ENCODE peak calls at places on chromosomes 11 and 22, in four cellular contexts. One of them, this sample, is unnamed.

GRCh38 chr11:26947379-26947844 is 46.5 kb upstream of the FIBIN start:
- DNase-seq in AG09309: peak; percentile 100
- DNase-seq in sigmoid colon: peak; percentile 88
- DNase-seq in fibroblast of pulmonary artery: peak; percentile 100
- DNase-seq in this sample: peak; percentile 94

GRCh38 chr22:50677493-50678217 is 5.0 kb downstream of the SHANK3 start:
- DNase-seq in AG09309: no peak
- DNase-seq in sigmoid colon: no peak
- DNase-seq in fibroblast of pulmonary artery: no peak
- DNase-seq in this sample: no peak

GRCh38 chr11:110362916-110363574 is 66.6 kb upstream of the RDX start:
- DNase-seq in AG09309: no peak
- DNase-seq in sigmoid colon: no peak
- DNase-seq in fibroblast of pulmonary artery: peak; percentile 54
- DNase-seq in this sample: peak; percentile 32

GRCh38 chr11:69956669-69957190 is 121.4 kb upstream of the ANO1 start:
- DNase-seq in AG09309: no peak
- DNase-seq in sigmoid colon: no peak
- DNase-seq in fibroblast of pulmonary artery: no peak
- DNase-seq in this sample: no peak

GRCh38 chr11:71062199-71062598 is 190.2 kb downstream of the SHANK2 start:
- DNase-seq in AG09309: no peak
- DNase-seq in sigmoid colon: no peak
- DNase-seq in fibroblast of pulmonary artery: no peak
- DNase-seq in this sample: no peak

GRCh38 chr11:46315033-46315738 is 32.1 kb upstream of the DGKZ start:
- DNase-seq in AG09309: no peak
- DNase-seq in sigmoid colon: peak; percentile 78
- DNase-seq in fibroblast of pulmonary artery: peak; percentile 80
- DNase-seq in this sample: peak; percentile 87

GRCh38 chr22:19121631-19122142 is 525 bp downstream of the DGCR2 start:
- DNase-seq in AG09309: no peak
- DNase-seq in sigmoid colon: peak; percentile 80
- DNase-seq in fibroblast of pulmonary artery: no peak
- DNase-seq in this sample: peak; percentile 52

GRCh38 chr11:45798793-45799441 is 6.0 kb upstream of the SLC35C1 start:
- DNase-seq in AG09309: no peak
- DNase-seq in sigmoid colon: peak; percentile 54
- DNase-seq in fibroblast of pulmonary artery: peak; percentile 12
- DNase-seq in this sample: peak; percentile 76

GRCh38 chr11:86916330-86916729 is 38.9 kb downstream of the FZD4 start:
- DNase-seq in AG09309: peak; percentile 25
- DNase-seq in sigmoid colon: no peak
- DNase-seq in fibroblast of pulmonary artery: peak; percentile 85
- DNase-seq in this sample: peak; percentile 73

GRCh38 chr22:22810018-22810427 is 77.6 kb upstream of the IGLL5 start:
- DNase-seq in AG09309: no peak
- DNase-seq in sigmoid colon: no peak
- DNase-seq in fibroblast of pulmonary artery: peak; percentile 52
- DNase-seq in this sample: peak; percentile 47

GRCh38 chr11:44877908-44878459 is 72.7 kb downstream of the TP53I11 start:
- DNase-seq in AG09309: no peak
- DNase-seq in sigmoid colon: no peak
- DNase-seq in fibroblast of pulmonary artery: peak; percentile 57
- DNase-seq in this sample: no peak

DNA sequence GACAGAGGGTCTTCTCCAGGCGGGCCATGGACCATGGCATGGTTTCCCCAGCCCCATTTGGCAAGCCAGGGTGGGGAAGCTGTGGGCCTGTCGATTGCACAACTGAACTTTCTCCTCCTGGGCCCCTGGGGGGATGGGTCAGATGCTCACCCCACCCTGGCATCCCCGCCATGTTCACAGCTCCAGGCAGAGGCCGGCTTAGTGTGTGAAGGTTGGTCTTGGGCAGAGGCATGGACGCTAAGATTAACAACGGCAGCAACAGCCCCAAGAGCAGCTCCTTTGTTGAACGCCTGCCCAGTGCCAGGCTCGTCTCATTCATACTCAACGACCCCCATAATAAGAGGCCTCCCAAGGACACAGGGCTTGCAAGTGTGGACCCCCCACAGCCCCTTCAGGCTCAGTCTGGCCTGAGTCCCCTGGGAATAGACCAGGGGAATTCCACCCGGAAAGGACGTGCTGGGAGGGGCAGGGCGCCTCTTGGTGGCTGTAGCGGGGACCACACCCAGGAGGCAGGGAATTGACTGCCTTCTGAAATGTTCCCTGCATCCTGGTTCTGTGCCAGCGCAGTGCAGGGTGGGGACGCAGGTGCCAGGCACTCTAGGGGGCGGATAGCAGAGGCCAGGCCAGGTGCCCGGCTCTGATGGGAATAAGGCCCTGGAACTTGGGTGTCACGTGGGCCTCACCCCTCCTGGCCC is 8.3 kb downstream of the TSPO start:
- DNase-seq in AG09309: no peak
- DNase-seq in sigmoid colon: no peak
- DNase-seq in fibroblast of pulmonary artery: peak; percentile 20
- DNase-seq in this sample: no peak
- TF ChIP-seq CTCF in AG09309: no peak
- TF ChIP-seq CTCF in sigmoid colon: no peak
- TF ChIP-seq CTCF in fibroblast of pulmonary artery: peak; percentile 22
- TF ChIP-seq CTCF in this sample: no peak

GRCh38 chr11:119285431-119285830 is 31.5 kb downstream of the MCAM start:
- DNase-seq in AG09309: no peak
- DNase-seq in sigmoid colon: no peak
- DNase-seq in fibroblast of pulmonary artery: no peak
- DNase-seq in this sample: no peak

GRCh38 chr11:119282495-119282894 is 34.4 kb downstream of the MCAM start:
- DNase-seq in AG09309: no peak
- DNase-seq in sigmoid colon: no peak
- DNase-seq in fibroblast of pulmonary artery: peak; percentile 29
- DNase-seq in this sample: no peak

GRCh38 chr11:119288219-119288618 is 28.7 kb downstream of the MCAM start:
- DNase-seq in AG09309: no peak
- DNase-seq in sigmoid colon: no peak
- DNase-seq in fibroblast of pulmonary artery: no peak
- DNase-seq in this sample: no peak

DNA sequence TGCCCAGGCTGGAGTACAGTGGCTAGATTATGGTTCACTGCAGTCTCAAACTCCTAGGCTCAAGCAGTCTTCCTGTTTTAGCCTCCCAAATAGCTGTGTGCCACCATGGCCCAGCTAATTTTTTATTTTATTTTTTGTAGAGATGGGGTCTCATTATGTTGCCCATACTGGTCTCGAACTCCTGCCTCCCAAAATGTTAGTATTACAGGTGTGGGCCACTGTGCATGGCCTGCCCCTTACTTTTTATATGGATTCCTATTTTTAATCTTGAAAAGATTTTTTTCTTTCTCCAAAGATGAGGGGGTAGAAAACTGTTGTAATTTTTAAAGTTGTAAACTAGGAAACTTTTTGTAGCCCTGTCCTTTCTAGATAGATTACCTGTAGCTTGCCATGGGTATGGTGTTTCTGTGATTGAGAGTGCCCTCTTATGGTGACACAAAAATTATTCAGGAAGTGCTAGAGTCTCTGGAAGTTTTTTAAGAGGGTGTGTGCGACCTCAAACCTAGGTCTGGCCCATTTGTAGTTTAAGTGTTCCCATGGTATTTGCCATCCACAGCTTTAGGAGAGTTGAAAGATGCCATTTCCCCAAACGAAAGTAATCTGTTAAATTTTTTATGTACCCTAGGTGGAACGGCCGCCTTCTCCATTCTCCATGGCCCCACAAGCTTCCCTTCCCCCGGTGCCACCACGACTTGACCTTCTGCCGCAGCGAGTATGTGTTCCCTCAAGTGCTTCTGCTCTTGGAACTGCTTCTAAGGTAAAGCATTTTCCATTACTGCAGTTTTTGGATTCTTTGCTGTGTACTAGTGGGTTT is 32.4 kb downstream of the MCAM start:
- DNase-seq in AG09309: peak; percentile 5
- DNase-seq in sigmoid colon: no peak
- DNase-seq in fibroblast of pulmonary artery: peak; percentile 62
- DNase-seq in this sample: peak; percentile 57
- TF ChIP-seq CTCF in AG09309: peak; percentile 49
- TF ChIP-seq CTCF in sigmoid colon: no peak
- TF ChIP-seq CTCF in fibroblast of pulmonary artery: peak; percentile 46
- TF ChIP-seq CTCF in this sample: peak; percentile 55

DNA sequence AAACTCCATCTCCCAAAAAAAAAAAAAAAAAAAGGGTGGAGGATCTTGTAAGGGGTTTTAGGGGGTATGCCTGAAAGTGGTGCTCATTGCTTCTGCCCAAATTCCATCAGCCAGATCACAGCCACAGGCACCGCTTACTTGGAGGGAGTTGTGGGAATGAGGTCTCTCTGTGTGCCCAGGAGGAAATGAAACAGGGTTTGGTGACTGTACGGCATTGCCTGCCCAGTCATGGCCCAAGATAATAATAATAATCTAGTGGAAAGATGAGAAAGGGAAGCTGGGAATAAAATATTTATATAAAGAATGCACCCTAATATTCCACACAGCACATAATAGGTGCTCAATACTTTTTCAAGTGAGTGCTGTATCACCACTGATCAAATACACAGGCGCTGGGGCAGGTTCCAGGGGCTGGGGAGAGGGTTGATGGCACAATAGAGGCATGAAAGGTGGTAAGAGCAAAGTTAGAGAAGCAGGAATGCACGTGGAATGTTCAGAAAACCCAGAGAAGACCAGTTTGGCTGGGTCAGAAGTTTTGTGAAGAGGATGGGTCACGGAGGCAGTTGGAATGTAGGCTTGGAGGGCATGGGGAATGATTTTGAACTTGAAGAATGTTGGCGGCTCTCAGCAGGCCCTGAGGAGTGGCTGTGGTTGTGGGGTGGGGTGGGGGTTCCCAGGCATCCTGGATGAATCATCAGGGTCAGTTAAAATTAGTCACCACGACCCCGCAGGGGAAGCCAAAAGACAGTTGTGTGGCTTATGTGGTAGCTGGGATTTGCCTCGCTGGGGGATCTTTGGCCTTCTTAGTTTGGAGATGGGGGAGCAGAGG is 12.5 kb upstream of the MB start:
- DNase-seq in AG09309: peak; percentile 93
- DNase-seq in sigmoid colon: peak; percentile 91
- DNase-seq in fibroblast of pulmonary artery: peak; percentile 97
- DNase-seq in this sample: peak; percentile 96
- TF ChIP-seq CTCF in AG09309: no peak
- TF ChIP-seq CTCF in sigmoid colon: no peak
- TF ChIP-seq CTCF in fibroblast of pulmonary artery: no peak
- TF ChIP-seq CTCF in this sample: no peak

GRCh38 chr11:65920035-65920802 is 993 bp downstream of the DRAP1 start:
- DNase-seq in AG09309: no peak
- DNase-seq in sigmoid colon: peak; percentile 74
- DNase-seq in fibroblast of pulmonary artery: no peak
- DNase-seq in this sample: no peak

GRCh38 chr11:65921033-65921555 is 1.9 kb downstream of the DRAP1 start:
- DNase-seq in AG09309: no peak
- DNase-seq in sigmoid colon: no peak
- DNase-seq in fibroblast of pulmonary artery: no peak
- DNase-seq in this sample: no peak

GRCh38 chr11:65922565-65922964 is 3.3 kb downstream of the DRAP1 start:
- DNase-seq in AG09309: no peak
- DNase-seq in sigmoid colon: no peak
- DNase-seq in fibroblast of pulmonary artery: no peak
- DNase-seq in this sample: no peak

GRCh38 chr11:65919151-65920034 is at the start of gene DRAP1:
- DNase-seq in AG09309: peak; percentile 89
- DNase-seq in sigmoid colon: peak; percentile 99
- DNase-seq in fibroblast of pulmonary artery: peak; percentile 99
- DNase-seq in this sample: peak; percentile 97

DNA sequence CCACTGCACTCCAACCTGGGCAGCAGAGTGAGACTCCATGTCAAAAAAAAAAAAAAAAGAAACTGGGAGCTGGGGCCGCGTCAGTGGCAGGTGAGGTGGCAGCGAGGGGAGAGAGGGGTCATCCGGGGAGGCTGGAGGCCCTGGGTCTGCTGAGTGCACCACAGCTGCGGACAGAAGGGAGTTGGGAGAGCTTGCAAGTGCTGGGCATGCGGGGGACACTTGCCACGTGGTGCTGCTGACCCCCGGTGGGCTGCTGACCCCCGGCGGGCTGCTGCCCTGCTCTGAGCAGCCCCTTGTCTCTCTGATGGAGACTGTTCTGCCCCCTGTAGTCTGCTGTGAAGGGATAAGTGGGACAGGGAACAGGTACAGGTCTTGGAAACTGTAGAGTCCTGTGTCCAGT is 2.6 kb downstream of the DRAP1 start:
- DNase-seq in AG09309: no peak
- DNase-seq in sigmoid colon: no peak
- DNase-seq in fibroblast of pulmonary artery: no peak
- DNase-seq in this sample: no peak
- TF ChIP-seq CTCF in AG09309: no peak
- TF ChIP-seq CTCF in sigmoid colon: no peak
- TF ChIP-seq CTCF in fibroblast of pulmonary artery: no peak
- TF ChIP-seq CTCF in this sample: no peak

This sample was measured in MCF 10A.